ENCODE peak calls at places on chromosomes 3 and 15, in four cellular contexts. O is stomach, S is esophagus muscularis mucosa, B is ovary. X is an unnamed sample.

GRCh38 chr15:83656943-83657528 is 3.1 kb downstream of the ADAMTSL3 start:
- DNase-seq in O (no peak), S (no peak), B (no peak), X (no peak)

GRCh38 chr15:49644364-49644794 is 23.5 kb downstream of the DTWD1 start:
- DNase-seq in O (no peak), S (no peak), B (no peak), X (no peak)

GRCh38 chr3:52088445-52089367 is 32.3 kb upstream of the DUSP7 start:
- DNase-seq in O (no peak), S (no peak), B (no peak), X (no peak)

GRCh38 chr3:17412950-17413530 is 329.4 kb downstream of the TBC1D5 start:
- DNase-seq in O (no peak), S (no peak), B (no peak), X (no peak)

GRCh38 chr3:94069242-94069813 is 6.5 kb downstream of the NSUN3 start:
- DNase-seq in O (no peak), S (no peak), B (no peak), X (no peak)

GRCh38 chr15:86685263-86685662 is 605.6 kb downstream of the AGBL1 start:
- DNase-seq in O (no peak), S (no peak), B (no peak), X (no peak)

GRCh38 chr3:23761440-23761896 is 44.3 kb upstream of the UBE2E1 start:
- DNase-seq in O (no peak), S (no peak), B (no peak), X (no peak)

GRCh38 chr3:134364061-134364935 is 9.9 kb downstream of the AMOTL2 start:
- DNase-seq in O (peak; percentile 94), S (peak; percentile 98), B (peak; percentile 97), X (peak; percentile 96)

GRCh38 chr3:188680189-188680588 is 491.6 kb upstream of the TPRG1 start:
- DNase-seq in O (no peak), S (no peak), B (no peak), X (no peak)

GRCh38 chr3:132239587-132239986 is 77.6 kb upstream of the ACP3 start:
- DNase-seq in O (no peak), S (no peak), B (no peak), X (no peak)

GRCh38 chr15:73994419-73994883 is at the start of gene PML:
- DNase-seq in O (peak; percentile 97), S (peak; percentile 99), B (peak; percentile 95), X (peak; percentile 98)

GRCh38 chr15:73997986-73998385 is 3.5 kb downstream of the PML start:
- DNase-seq in O (no peak), S (no peak), B (no peak), X (peak; percentile 76)

GRCh38 chr15:73996939-73997338 is 2.4 kb downstream of the PML start:
- DNase-seq in O (no peak), S (no peak), B (no peak), X (no peak)

GRCh38 chr15:73994912-73995622 is 551 bp downstream of the PML start:
- DNase-seq in O (no peak), S (no peak), B (peak; percentile 68), X (no peak)

DNA sequence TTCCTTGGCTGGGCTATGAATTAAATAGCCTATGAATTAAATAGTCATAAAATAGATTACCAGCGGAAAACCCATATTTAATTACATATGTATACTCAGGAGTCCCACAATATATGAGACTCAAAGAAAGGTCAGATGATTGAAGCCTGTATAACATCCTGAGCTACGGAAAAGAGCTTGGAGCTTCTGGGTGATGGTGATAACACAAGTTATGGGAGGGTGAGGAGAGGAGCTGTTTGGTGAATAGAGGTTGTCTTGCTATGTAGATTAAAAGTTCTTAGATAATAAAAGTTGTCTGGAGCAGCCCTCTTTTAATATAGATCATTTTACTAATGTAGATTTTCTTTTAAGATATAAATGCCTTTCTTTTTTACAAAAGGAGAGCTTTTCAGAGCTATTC is 1.8 kb downstream of the PML start:
- DNase-seq in O (no peak), S (no peak), B (no peak), X (no peak)
- H3K4me1 ChIP-seq in O (peaks cover 87% of the 10 kb centered on the region), S (peaks cover 92% of the 10 kb centered on the region), B (peaks cover 13% of the 10 kb centered on the region), X (peaks cover 80% of the 10 kb centered on the region)

GRCh38 chr3:57386307-57386706 is 93.8 kb upstream of the ASB14 start:
- DNase-seq in O (no peak), S (no peak), B (no peak), X (no peak)
- TF ChIP-seq EP300 in O (no peak), S (no peak), B (no peak), X (no peak)

DNA sequence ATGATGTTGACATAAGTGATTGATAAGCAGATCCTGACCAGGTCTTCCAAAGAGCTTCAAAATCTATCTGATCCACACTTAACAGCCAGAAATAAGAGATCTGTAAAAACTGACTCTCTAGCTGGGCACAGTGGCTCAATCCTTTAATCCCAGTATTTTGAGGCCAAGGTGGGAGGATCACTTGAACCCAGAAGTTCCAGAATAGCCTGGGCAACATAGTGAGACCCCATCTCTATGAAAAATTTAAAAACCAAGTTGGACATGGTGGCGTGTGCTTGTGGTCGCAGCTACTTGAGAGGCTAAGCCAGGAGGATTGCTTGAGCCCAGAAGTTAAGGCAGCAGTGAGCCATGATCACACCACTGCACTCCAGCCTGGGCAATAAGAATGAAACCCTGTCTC is 43.6 kb downstream of the PIGB start:
- DNase-seq in O (no peak), S (no peak), B (no peak), X (no peak)
- H3K4me3 ChIP-seq in O (no peak overlapping the region), S (no peak overlapping the region), B (no peak overlapping the region), X (no peak overlapping the region)

GRCh38 chr15:58048261-58048660 is 17.2 kb downstream of the ALDH1A2 start:
- DNase-seq in O (no peak), S (no peak), B (no peak), X (no peak)
- H3K4me1 ChIP-seq in O (no peaks in the 10 kb centered on the region), S (no peaks in the 10 kb centered on the region), B (no peaks in the 10 kb centered on the region), X (no peaks in the 10 kb centered on the region)

DNA sequence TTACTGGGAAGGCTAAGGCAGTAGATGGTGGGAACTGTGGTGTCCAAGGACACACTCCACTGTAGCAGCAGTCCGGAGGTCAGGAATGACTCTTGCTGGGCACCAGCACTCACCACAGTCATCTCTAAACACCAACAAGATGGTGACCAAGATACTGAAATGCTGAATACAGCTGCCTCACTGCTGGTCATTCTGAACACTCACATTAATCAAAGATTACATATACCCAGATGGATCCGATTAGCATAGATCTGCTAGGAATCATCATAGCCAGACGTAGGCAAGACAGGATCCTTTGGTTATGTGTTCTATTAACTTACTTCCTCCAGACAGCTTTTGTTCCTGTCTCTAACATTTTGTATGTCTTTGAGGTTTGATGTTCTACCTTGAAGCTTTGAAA is 134.9 kb upstream of the BFSP2 start:
- DNase-seq in O (no peak), S (no peak), B (no peak), X (no peak)
- TF ChIP-seq EP300 in O (no peak), S (no peak), B (no peak), X (no peak)

GRCh38 chr15:92936693-92937092 is 36.6 kb downstream of the CHD2 start:
- DNase-seq in O (no peak), S (no peak), B (no peak), X (no peak)
- H3K4me3 ChIP-seq in O (no peak overlapping the region), S (no peak overlapping the region), B (no peak overlapping the region), X (no peak overlapping the region)

GRCh38 chr3:15333099-15333956 is 942 bp upstream of the SH3BP5 start:
- DNase-seq in O (no peak), S (no peak), B (peak; percentile 63), X (no peak)

GRCh38 chr3:15330031-15330596 is 2.3 kb downstream of the SH3BP5 start:
- DNase-seq in O (no peak), S (no peak), B (peak; percentile 66), X (peak; percentile 88)

GRCh38 chr3:15331072-15331605 is 1.2 kb downstream of the SH3BP5 start:
- DNase-seq in O (no peak), S (no peak), B (no peak), X (no peak)

GRCh38 chr3:15332405-15333098 is at the start of gene SH3BP5:
- DNase-seq in O (peak; percentile 76), S (no peak), B (peak; percentile 88), X (peak; percentile 88)

GRCh38 chr3:15331606-15332404 is 581 bp downstream of the SH3BP5 start:
- DNase-seq in O (peak; percentile 32), S (no peak), B (peak; percentile 71), X (no peak)
- H3K4me1 ChIP-seq in O (peaks cover 26% of the 10 kb centered on the region), S (peaks cover 54% of the 10 kb centered on the region), B (peaks cover 16% of the 10 kb centered on the region), X (peaks cover 52% of the 10 kb centered on the region)

GRCh38 chr3:120780977-120781376 is 38.4 kb downstream of the GTF2E1 start:
- DNase-seq in O (peak; percentile 27), S (no peak), B (no peak), X (no peak)
- TF ChIP-seq EP300 in O (no peak), S (no peak), B (no peak), X (no peak)